ENCODE peak calls at places on chromosomes 16 and 17, in nine cellular contexts. J is stimulated activated CD4-positive, alpha-beta T cell treated with anti-CD3 and anti-CD28 coated beads, Interleukin-1b, Interleukin-23, amount 100 ng/mL, for 24 hours; U is LHCN-M2; H is cardiac septum; E is Calu3; C is activated CD4-positive, alpha-beta T cell treated with anti-CD3 and anti-CD28 coated beads for 24 hours; Z is epithelial cell of esophagus; O is activated CD8-positive, alpha-beta memory T cell treated with anti-CD3 and anti-CD28 coated beads, Interleukin-2, amount 50 U/mL, for 4 hours; I is A673. G is an unnamed sample.

GRCh38 chr16:5895137-5895536 is 797.5 kb upstream of the EEF2KMT start:
- DNase-seq in O (no peak), E (no peak), Z (peak; percentile 48), H (no peak), C (no peak), J (no peak), U (no peak), I (peak; percentile 84), G (no peak)

GRCh38 chr17:1498233-1498632 is 5.7 kb upstream of the MYO1C start:
- DNase-seq in Z (peak; percentile 50), J (no peak), O (no peak), I (no peak), C (no peak), E (no peak), U (no peak), H (no peak), G (no peak)

GRCh38 chr16:27925612-27926011 is 137.9 kb downstream of the GSG1L start:
- DNase-seq in J (no peak), E (no peak), O (no peak), U (no peak), I (no peak), Z (no peak), C (no peak), H (peak; percentile 64), G (no peak)

GRCh38 chr17:5785343-5785742 is 201.0 kb upstream of the NLRP1 start:
- DNase-seq in I (peak; percentile 72), U (peak; percentile 43), Z (peak; percentile 74), C (no peak), J (no peak), H (no peak), E (no peak), O (no peak), G (no peak)

GRCh38 chr16:79608976-79609375 is 8.4 kb upstream of the MAF start:
- DNase-seq in C (no peak), J (no peak), Z (no peak), U (no peak), H (no peak), I (no peak), E (no peak), O (no peak), G (no peak)

GRCh38 chr16:53056528-53056881 is 1.7 kb downstream of the CHD9 start:
- DNase-seq in C (no peak), J (no peak), H (no peak), O (no peak), Z (no peak), I (no peak), U (no peak), E (no peak), G (no peak)

GRCh38 chr16:11949527-11949926 is 7.7 kb upstream of the NPIPB2 start:
- DNase-seq in H (no peak), E (peak; percentile 59), J (no peak), C (no peak), U (peak; percentile 41), I (peak; percentile 68), Z (peak; percentile 55), O (no peak), G (no peak)

GRCh38 chr17:81666092-81666341 is 388 bp downstream of the OXLD1 start:
- DNase-seq in U (no peak), J (no peak), C (peak; percentile 10), O (no peak), H (no peak), I (peak; percentile 54), Z (no peak), E (no peak), G (no peak)

GRCh38 chr17:36182176-36183000 is 6.0 kb upstream of the TBC1D3B start:
- DNase-seq in H (no peak), E (no peak), I (no peak), Z (peak; percentile 18), C (no peak), U (no peak), J (no peak), O (no peak), G (no peak)

GRCh38 chr17:539048-539447 is 175.6 kb downstream of the VPS53 start:
- DNase-seq in J (no peak), E (no peak), H (no peak), Z (no peak), O (no peak), I (no peak), U (no peak), C (no peak), G (no peak)

GRCh38 chr16:88377961-88378360 is 4.8 kb upstream of the ZNF469 start:
- DNase-seq in C (no peak), Z (no peak), E (no peak), I (no peak), H (peak; percentile 66), J (no peak), U (no peak), O (no peak), G (no peak)

GRCh38 chr16:89491974-89492687 is 1.8 kb upstream of the ANKRD11 start:
- DNase-seq in C (no peak), H (no peak), U (no peak), Z (no peak), O (no peak), J (no peak), E (no peak), I (no peak), G (no peak)

GRCh38 chr17:77326636-77327035 is 185.9 kb downstream of the SEC14L1 start:
- DNase-seq in I (no peak), U (no peak), Z (no peak), E (no peak), O (no peak), C (no peak), H (no peak), J (no peak), G (peak; percentile 22)

GRCh38 chr16:66878067-66878466 is 2.2 kb upstream of the PDP2 start:
- DNase-seq in E (no peak), H (no peak), I (no peak), O (peak; percentile 28), C (peak; percentile 62), U (peak; percentile 41), J (peak; percentile 43), Z (no peak), G (no peak)

GRCh38 chr17:5619088-5619740 is 34.9 kb upstream of the NLRP1 start:
- DNase-seq in H (no peak), I (no peak), C (no peak), J (no peak), U (no peak), O (no peak), Z (no peak), E (no peak), G (no peak)

GRCh38 chr16:15485175-15485574 is 50.8 kb downstream of the BMERB1 start:
- DNase-seq in U (no peak), I (no peak), H (no peak), J (no peak), O (no peak), Z (no peak), C (no peak), E (no peak), G (no peak)

GRCh38 chr16:72848759-72849664 is 198.9 kb downstream of the ZFHX3 start:
- DNase-seq in U (peak; percentile 89), H (peak; percentile 93), J (no peak), E (peak; percentile 94), O (no peak), C (no peak), I (peak; percentile 90), Z (peak; percentile 85), G (peak; percentile 98)

GRCh38 chr16:2981899-2982250 is 1.6 kb upstream of the PKMYT1 start:
- DNase-seq in Z (no peak), C (no peak), U (no peak), I (no peak), E (no peak), J (no peak), H (no peak), O (no peak), G (no peak)

GRCh38 chr17:78539771-78540170 is 37.4 kb downstream of the DNAH17 start:
- DNase-seq in O (no peak), I (no peak), C (no peak), U (no peak), H (no peak), Z (no peak), J (no peak), E (no peak), G (no peak)

GRCh38 chr17:42053701-42054100 is 3.3 kb upstream of the C17orf113 start:
- DNase-seq in U (no peak), H (no peak), C (no peak), J (no peak), I (no peak), O (no peak), E (no peak), Z (no peak), G (no peak)

GRCh38 chr17:38742431-38743308 is 5.5 kb downstream of the PCGF2 start:
- DNase-seq in E (peak; percentile 63), H (no peak), I (peak; percentile 72), Z (peak; percentile 64), C (no peak), U (peak; percentile 82), O (no peak), J (no peak), G (no peak)

GRCh38 chr17:75032896-75033294 is 13.9 kb downstream of the ATP5PD start:
- DNase-seq in Z (no peak), E (no peak), H (no peak), I (peak; percentile 55), C (no peak), O (no peak), U (peak; percentile 20), J (no peak), G (no peak)

GRCh38 chr16:17138801-17139200 is 332.0 kb downstream of the XYLT1 start:
- DNase-seq in J (no peak), I (peak; percentile 8), E (no peak), Z (no peak), O (no peak), U (peak; percentile 1), C (no peak), H (no peak), G (no peak)

GRCh38 chr17:3804503-3804931 is 3.5 kb upstream of the ITGAE start:
- DNase-seq in I (no peak), Z (no peak), U (no peak), H (no peak), C (no peak), E (no peak), J (no peak), O (peak; percentile 31), G (no peak)

GRCh38 chr17:81983011-81983638 is 5.7 kb downstream of the ASPSCR1 start:
- DNase-seq in U (no peak), I (no peak), C (no peak), H (no peak), J (no peak), O (no peak), Z (no peak), E (no peak), G (no peak)

GRCh38 chr17:7914771-7915610 is 1.1 kb downstream of the RNF227 start:
- DNase-seq in I (no peak), U (no peak), Z (peak; percentile 89), H (no peak), O (no peak), C (no peak), J (no peak), E (no peak), G (peak; percentile 86)

GRCh38 chr16:76634847-76635697 is 357.9 kb downstream of the CNTNAP4 start:
- DNase-seq in J (no peak), I (no peak), E (no peak), Z (no peak), O (no peak), U (no peak), C (no peak), H (no peak), G (no peak)

GRCh38 chr16:11064846-11065245 is 120.5 kb downstream of the CLEC16A start:
- DNase-seq in C (no peak), J (no peak), H (peak; percentile 10), Z (no peak), I (no peak), E (no peak), O (no peak), U (peak; percentile 28), G (no peak)

GRCh38 chr17:17819561-17819995 is 17.2 kb downstream of the SREBF1 start:
- DNase-seq in J (peak; percentile 65), H (no peak), C (peak; percentile 75), Z (peak; percentile 93), U (peak; percentile 70), O (peak; percentile 59), E (peak; percentile 81), I (peak; percentile 82), G (no peak)

GRCh38 chr16:71883849-71884638 is at the start of gene ZNF821:
- DNase-seq in H (peak; percentile 88), C (peak; percentile 61), U (peak; percentile 65), Z (peak; percentile 74), J (peak; percentile 55), O (peak; percentile 65), I (peak; percentile 94), E (peak; percentile 90), G (peak; percentile 83)

GRCh38 chr17:33725675-33726271 is 432.7 kb upstream of the ASIC2 start:
- DNase-seq in Z (peak; percentile 18), H (no peak), C (peak; percentile 8), O (no peak), E (peak; percentile 57), I (peak; percentile 34), J (no peak), U (no peak), G (no peak)

G was measured in coronary artery.